ENCODE peak calls at places on chromosomes 1 and 21, in ten cellular contexts. T, G, H, P, L, M, C, O, X and W are unnamed samples.

GRCh38 chr1:35390600-35391494 is 122.3 kb downstream of the ZMYM4 start:
- DNase-seq in T (no peak), G (no peak), H (peak; percentile 26), P (no peak), L (no peak), M (no peak), C (no peak), O (no peak), X (no peak), W (no peak)

GRCh38 chr1:116330342-116330652 is 42.7 kb upstream of the ATP1A1 start:
- DNase-seq in T (no peak), G (no peak), H (no peak), P (no peak), L (no peak), M (no peak), C (no peak), O (no peak), X (peak; percentile 63), W (no peak)

GRCh38 chr21:10521091-10521598 is at the start of gene TPTE:
- DNase-seq in T (no peak), G (no peak), H (no peak), P (no peak), L (no peak), M (no peak), C (no peak), O (no peak), X (no peak), W (no peak)

GRCh38 chr1:231803353-231803752 is 176.8 kb downstream of the DISC1 start:
- DNase-seq in T (no peak), G (no peak), H (peak; percentile 49), P (no peak), L (no peak), M (no peak), C (peak; percentile 10), O (no peak), X (no peak), W (peak; percentile 73)

GRCh38 chr21:36750579-36750959 is 51.7 kb downstream of the SIM2 start:
- DNase-seq in T (no peak), G (no peak), H (no peak), P (no peak), L (no peak), M (no peak), C (no peak), O (no peak), X (no peak), W (no peak)

GRCh38 chr1:228262475-228262874 is 54.6 kb downstream of the OBSCN start:
- DNase-seq in T (no peak), G (no peak), H (no peak), P (no peak), L (no peak), M (no peak), C (no peak), O (no peak), X (no peak), W (no peak)

GRCh38 chr1:94248956-94249688 is 11.7 kb upstream of the ARHGAP29 start:
- DNase-seq in T (no peak), G (no peak), H (no peak), P (no peak), L (no peak), M (no peak), C (peak; percentile 33), O (no peak), X (no peak), W (no peak)

GRCh38 chr1:24254783-24255182 is 64.4 kb upstream of the GRHL3 start:
- DNase-seq in T (no peak), G (no peak), H (no peak), P (no peak), L (no peak), M (no peak), C (no peak), O (no peak), X (no peak), W (no peak)

GRCh38 chr1:161801955-161802354 is 35.8 kb downstream of the ATF6 start:
- DNase-seq in T (no peak), G (no peak), H (no peak), P (no peak), L (no peak), M (no peak), C (no peak), O (no peak), X (no peak), W (no peak)

GRCh38 chr1:153617677-153618076 is 1.6 kb upstream of the S100A14 start:
- DNase-seq in T (peak; percentile 83), G (peak; percentile 34), H (no peak), P (no peak), L (peak; percentile 90), M (peak; percentile 65), C (peak; percentile 53), O (no peak), X (peak; percentile 91), W (peak; percentile 51)